ENCODE peak calls at places on chromosomes 5 and 9, in eight cellular contexts. P is left lung, H is astrocyte of the spinal cord, V is suprapubic skin, M is endothelial cell, C is HFFc6, S is RWPE1, K is neural progenitor cell. U is an unnamed sample.

GRCh38 chr9:99016681-99017387 is 73.1 kb downstream of the COL15A1 start:
- DNase-seq in M (no peak), P (no peak), V (no peak), C (no peak), H (no peak), S (no peak), K (no peak), U (no peak)

GRCh38 chr5:56314536-56314935 is 81.4 kb upstream of the ANKRD55 start:
- DNase-seq in H (no peak), C (no peak), K (peak; percentile 12), M (peak; percentile 15), V (no peak), S (no peak), P (peak; percentile 77), U (peak; percentile 58)

GRCh38 chr9:136688274-136689107 is 1.2 kb upstream of the AGPAT2 start:
- DNase-seq in C (no peak), P (no peak), K (no peak), V (no peak), H (no peak), S (no peak), M (peak; percentile 9), U (peak; percentile 78)

GRCh38 chr5:179385892-179386291 is 40.6 kb upstream of the ADAMTS2 start:
- DNase-seq in V (no peak), K (no peak), C (no peak), M (no peak), S (no peak), H (no peak), P (no peak), U (no peak)

GRCh38 chr5:13957032-13957645 is 12.7 kb upstream of the DNAH5 start:
- DNase-seq in S (peak; percentile 57), M (peak; percentile 57), P (no peak), C (peak; percentile 69), V (no peak), H (peak; percentile 73), K (peak; percentile 79), U (peak; percentile 39)

GRCh38 chr9:121822093-121823085 is 171.0 kb downstream of the DAB2IP start:
- DNase-seq in P (no peak), V (no peak), H (no peak), K (no peak), C (no peak), S (no peak), M (no peak), U (no peak)

GRCh38 chr9:77384406-77384805 is 207.1 kb downstream of the VPS13A start:
- DNase-seq in V (no peak), S (peak; percentile 36), C (peak; percentile 44), K (no peak), P (no peak), M (no peak), H (peak; percentile 47), U (no peak)

GRCh38 chr5:175800656-175801081 is 70.7 kb upstream of the CPLX2 start:
- DNase-seq in K (no peak), P (no peak), C (peak; percentile 82), V (no peak), H (no peak), S (peak; percentile 55), M (no peak), U (no peak)

GRCh38 chr5:72883850-72884249 is 67.4 kb downstream of the TNPO1 start:
- DNase-seq in H (peak; percentile 22), C (no peak), S (no peak), V (no peak), M (no peak), K (no peak), P (no peak), U (no peak)

GRCh38 chr9:14258156-14258555 is 55.8 kb downstream of the NFIB start:
- DNase-seq in K (no peak), C (no peak), S (no peak), V (no peak), P (no peak), H (no peak), M (no peak), U (no peak)

GRCh38 chr5:120314201-120314600 is 149.9 kb upstream of the PRR16 start:
- DNase-seq in M (no peak), S (no peak), H (peak; percentile 44), C (peak; percentile 30), K (no peak), V (no peak), P (no peak), U (no peak)

GRCh38 chr9:124776952-124777645 is at the start of gene OLFML2A:
- DNase-seq in K (peak; percentile 78), P (peak; percentile 87), C (no peak), M (peak; percentile 57), H (peak; percentile 38), S (no peak), V (no peak), U (peak; percentile 68)

GRCh38 chr5:149831492-149831891 is 101.4 kb downstream of the PPARGC1B start:
- DNase-seq in S (no peak), P (no peak), H (peak; percentile 22), M (no peak), C (no peak), K (no peak), V (no peak), U (peak; percentile 85)

GRCh38 chr9:132231019-132231701 is 69.3 kb downstream of the NTNG2 start:
- DNase-seq in S (no peak), P (no peak), M (no peak), K (no peak), H (no peak), C (no peak), V (no peak), U (no peak)

GRCh38 chr9:34405719-34406118 is 29.0 kb upstream of the MYORG start:
- DNase-seq in M (no peak), C (peak; percentile 26), K (no peak), P (no peak), S (peak; percentile 18), H (peak; percentile 71), V (no peak), U (no peak)

GRCh38 chr9:95157491-95158151 is 159.9 kb downstream of the FANCC start:
- DNase-seq in K (no peak), C (peak; percentile 82), P (no peak), M (no peak), H (peak; percentile 90), S (no peak), V (no peak), U (peak; percentile 58)

GRCh38 chr9:90547896-90548295 is 94.7 kb downstream of the DIRAS2 start:
- DNase-seq in H (no peak), V (no peak), P (no peak), M (no peak), S (no peak), C (no peak), K (peak; percentile 4), U (no peak)

GRCh38 chr9:35226685-35227084 is 64.9 kb downstream of the UNC13B start:
- DNase-seq in M (no peak), V (no peak), K (no peak), S (no peak), C (no peak), P (no peak), H (no peak), U (no peak)

GRCh38 chr5:140041099-140041491 is 2.0 kb downstream of the NRG2 start:
- DNase-seq in V (no peak), M (no peak), K (no peak), S (no peak), H (no peak), C (no peak), P (no peak), U (no peak)

GRCh38 chr5:140042551-140043507 is at the start of gene NRG2:
- DNase-seq in H (peak; percentile 45), V (peak; percentile 79), P (peak; percentile 82), K (peak; percentile 92), C (peak; percentile 36), S (peak; percentile 69), M (peak; percentile 68), U (peak; percentile 82)

GRCh38 chr5:140041492-140042421 is 1.3 kb downstream of the NRG2 start:
- DNase-seq in K (peak; percentile 64), M (peak; percentile 18), P (peak; percentile 78), V (peak; percentile 76), H (peak; percentile 48), S (peak; percentile 92), C (peak; percentile 55), U (peak; percentile 66)

GRCh38 chr5:140044041-140044440 is 942 bp upstream of the NRG2 start:
- DNase-seq in P (no peak), K (no peak), S (no peak), H (peak; percentile 3), M (no peak), V (no peak), C (no peak), U (no peak)

GRCh38 chr5:140043508-140043872 is 391 bp upstream of the NRG2 start:
- DNase-seq in V (peak; percentile 56), H (no peak), S (peak; percentile 21), C (no peak), K (peak; percentile 77), P (no peak), M (peak; percentile 12), U (peak; percentile 71)
- TF ChIP-seq CTCF in V (no peak), H (peak; percentile 22), S (peak; percentile 41), C (peak; percentile 41), K (peak; percentile 3), P (no peak), M (no peak), U (no peak)

GRCh38 chr5:39986614-39987013 is 561.8 kb upstream of the DAB2 start:
- DNase-seq in P (no peak), S (no peak), M (no peak), C (no peak), H (no peak), K (no peak), V (no peak), U (no peak)
- TF ChIP-seq CTCF in P (no peak), S (no peak), M (no peak), C (peak; percentile 53), H (peak; percentile 2), K (peak; percentile 11), V (no peak), U (no peak)

GRCh38 chr5:8908055-8908683 is 637.7 kb downstream of the SEMA5A start:
- DNase-seq in V (no peak), C (peak; percentile 33), H (peak; percentile 44), P (no peak), K (peak; percentile 64), S (peak; percentile 24), M (peak; percentile 68), U (peak; percentile 3)
- TF ChIP-seq CTCF in V (peak; percentile 39), C (peak; percentile 90), H (peak; percentile 84), P (peak; percentile 55), K (peak; percentile 94), S (peak; percentile 77), M (peak; percentile 93), U (peak; percentile 68)

GRCh38 chr5:132076983-132077382 is 3.4 kb downstream of the CSF2 start:
- DNase-seq in H (no peak), C (no peak), P (peak; percentile 73), V (no peak), M (no peak), K (no peak), S (no peak), U (no peak)
- TF ChIP-seq CTCF in H (no peak), C (no peak), P (no peak), V (no peak), M (no peak), K (no peak), S (no peak), U (no peak)

GRCh38 chr9:69877852-69878507 is 57.4 kb downstream of the CFAP95 start:
- DNase-seq in M (peak; percentile 8), K (peak; percentile 50), S (peak; percentile 60), H (peak; percentile 58), P (no peak), C (peak; percentile 53), V (no peak), U (peak; percentile 15)
- TF ChIP-seq CTCF in M (peak; percentile 28), K (peak; percentile 70), S (peak; percentile 54), H (peak; percentile 50), P (no peak), C (peak; percentile 81), V (peak; percentile 45), U (peak; percentile 61)